ENCODE peak calls at places on chromosomes 6 and 20, in seven cellular contexts. One of them, this sample, is unnamed.

GRCh38 chr6:156461647-156462046 is 315.5 kb upstream of the ARID1B start:
- DNase-seq in hepatocyte: no peak
- DNase-seq in bronchial epithelial cell: no peak
- DNase-seq in CD8-positive, alpha-beta T cell: no peak
- DNase-seq in lung: no peak
- DNase-seq in GM23338: no peak
- DNase-seq in stomach: no peak
- DNase-seq in this sample: no peak

GRCh38 chr20:19699132-19699971 is 58.7 kb upstream of the RIN2 start:
- DNase-seq in GM23338: no peak
- DNase-seq in CD8-positive, alpha-beta T cell: no peak
- DNase-seq in hepatocyte: peak; percentile 22
- DNase-seq in stomach: no peak
- DNase-seq in lung: no peak
- DNase-seq in bronchial epithelial cell: peak; percentile 74
- DNase-seq in this sample: no peak

GRCh38 chr6:144478487-144478886 is 193.4 kb downstream of the UTRN start:
- DNase-seq in CD8-positive, alpha-beta T cell: no peak
- DNase-seq in GM23338: no peak
- DNase-seq in hepatocyte: no peak
- DNase-seq in stomach: no peak
- DNase-seq in bronchial epithelial cell: no peak
- DNase-seq in lung: no peak
- DNase-seq in this sample: peak; percentile 51

GRCh38 chr6:43900560-43901329 is 130.7 kb downstream of the VEGFA start:
- DNase-seq in GM23338: no peak
- DNase-seq in bronchial epithelial cell: no peak
- DNase-seq in lung: no peak
- DNase-seq in CD8-positive, alpha-beta T cell: no peak
- DNase-seq in hepatocyte: no peak
- DNase-seq in stomach: no peak
- DNase-seq in this sample: no peak

GRCh38 chr20:44615169-44615791 is 32.9 kb downstream of the PKIG start:
- DNase-seq in hepatocyte: no peak
- DNase-seq in GM23338: peak; percentile 23
- DNase-seq in stomach: no peak
- DNase-seq in CD8-positive, alpha-beta T cell: no peak
- DNase-seq in lung: no peak
- DNase-seq in bronchial epithelial cell: no peak
- DNase-seq in this sample: no peak

GRCh38 chr6:50962213-50962759 is 143.6 kb downstream of the TFAP2B start:
- DNase-seq in GM23338: no peak
- DNase-seq in stomach: no peak
- DNase-seq in hepatocyte: no peak
- DNase-seq in bronchial epithelial cell: no peak
- DNase-seq in CD8-positive, alpha-beta T cell: no peak
- DNase-seq in lung: no peak
- DNase-seq in this sample: no peak

GRCh38 chr20:38307371-38308046 is 3.6 kb downstream of the BPI start:
- DNase-seq in CD8-positive, alpha-beta T cell: no peak
- DNase-seq in bronchial epithelial cell: peak; percentile 3
- DNase-seq in hepatocyte: no peak
- DNase-seq in lung: no peak
- DNase-seq in GM23338: no peak
- DNase-seq in stomach: no peak
- DNase-seq in this sample: no peak

GRCh38 chr20:47256665-47257236 is 99.7 kb downstream of the ZMYND8 start:
- DNase-seq in GM23338: no peak
- DNase-seq in lung: no peak
- DNase-seq in CD8-positive, alpha-beta T cell: no peak
- DNase-seq in hepatocyte: no peak
- DNase-seq in bronchial epithelial cell: peak; percentile 30
- DNase-seq in stomach: no peak
- DNase-seq in this sample: no peak

GRCh38 chr6:108157234-108157971 is 8.4 kb upstream of the NR2E1 start:
- DNase-seq in GM23338: peak; percentile 70
- DNase-seq in CD8-positive, alpha-beta T cell: no peak
- DNase-seq in lung: no peak
- DNase-seq in stomach: no peak
- DNase-seq in hepatocyte: no peak
- DNase-seq in bronchial epithelial cell: no peak
- DNase-seq in this sample: no peak

GRCh38 chr20:44231713-44232468 is 15.2 kb upstream of the GDAP1L1 start:
- DNase-seq in hepatocyte: no peak
- DNase-seq in stomach: no peak
- DNase-seq in bronchial epithelial cell: no peak
- DNase-seq in lung: no peak
- DNase-seq in CD8-positive, alpha-beta T cell: no peak
- DNase-seq in GM23338: peak; percentile 54
- DNase-seq in this sample: no peak

GRCh38 chr6:145627451-145627850 is 107.9 kb downstream of the EPM2A start:
- DNase-seq in lung: no peak
- DNase-seq in stomach: no peak
- DNase-seq in CD8-positive, alpha-beta T cell: no peak
- DNase-seq in GM23338: peak; percentile 2
- DNase-seq in bronchial epithelial cell: no peak
- DNase-seq in hepatocyte: no peak
- DNase-seq in this sample: no peak

GRCh38 chr6:43432009-43432945 is 4.9 kb downstream of the ABCC10 start:
- DNase-seq in GM23338: no peak
- DNase-seq in hepatocyte: no peak
- DNase-seq in stomach: no peak
- DNase-seq in lung: no peak
- DNase-seq in CD8-positive, alpha-beta T cell: no peak
- DNase-seq in bronchial epithelial cell: no peak
- DNase-seq in this sample: no peak

GRCh38 chr6:104728444-104728843 is 131.3 kb downstream of the HACE1 start:
- DNase-seq in hepatocyte: no peak
- DNase-seq in GM23338: no peak
- DNase-seq in bronchial epithelial cell: no peak
- DNase-seq in lung: no peak
- DNase-seq in stomach: no peak
- DNase-seq in CD8-positive, alpha-beta T cell: no peak
- DNase-seq in this sample: no peak

GRCh38 chr20:21323640-21324039 is 20.5 kb downstream of the XRN2 start:
- DNase-seq in hepatocyte: peak; percentile 19
- DNase-seq in lung: no peak
- DNase-seq in stomach: no peak
- DNase-seq in GM23338: no peak
- DNase-seq in bronchial epithelial cell: peak; percentile 93
- DNase-seq in CD8-positive, alpha-beta T cell: no peak
- DNase-seq in this sample: no peak

GRCh38 chr20:58976095-58976730 is 4.8 kb upstream of the NELFCD start:
- DNase-seq in lung: no peak
- DNase-seq in CD8-positive, alpha-beta T cell: no peak
- DNase-seq in bronchial epithelial cell: peak; percentile 49
- DNase-seq in GM23338: no peak
- DNase-seq in stomach: no peak
- DNase-seq in hepatocyte: no peak
- DNase-seq in this sample: no peak

GRCh38 chr6:8530775-8531435 is 95.6 kb upstream of the SLC35B3 start:
- DNase-seq in CD8-positive, alpha-beta T cell: no peak
- DNase-seq in bronchial epithelial cell: no peak
- DNase-seq in lung: no peak
- DNase-seq in stomach: no peak
- DNase-seq in GM23338: peak; percentile 21
- DNase-seq in hepatocyte: no peak
- DNase-seq in this sample: no peak

GRCh38 chr6:96809119-96809518 is 28.2 kb downstream of the GPR63 start:
- DNase-seq in hepatocyte: peak; percentile 37
- DNase-seq in stomach: no peak
- DNase-seq in GM23338: no peak
- DNase-seq in CD8-positive, alpha-beta T cell: no peak
- DNase-seq in bronchial epithelial cell: peak; percentile 8
- DNase-seq in lung: no peak
- DNase-seq in this sample: no peak

GRCh38 chr6:147043994-147044477 is 160.2 kb upstream of the STXBP5 start:
- DNase-seq in GM23338: no peak
- DNase-seq in bronchial epithelial cell: peak; percentile 71
- DNase-seq in lung: no peak
- DNase-seq in hepatocyte: no peak
- DNase-seq in CD8-positive, alpha-beta T cell: no peak
- DNase-seq in stomach: no peak
- DNase-seq in this sample: no peak

GRCh38 chr6:166241974-166242373 is 66.2 kb downstream of the PRR18 start:
- DNase-seq in CD8-positive, alpha-beta T cell: no peak
- DNase-seq in bronchial epithelial cell: no peak
- DNase-seq in stomach: no peak
- DNase-seq in hepatocyte: no peak
- DNase-seq in GM23338: no peak
- DNase-seq in lung: no peak
- DNase-seq in this sample: no peak

GRCh38 chr20:33068251-33068939 is 11.0 kb upstream of the BPIFB4 start:
- DNase-seq in stomach: no peak
- DNase-seq in GM23338: no peak
- DNase-seq in lung: no peak
- DNase-seq in CD8-positive, alpha-beta T cell: no peak
- DNase-seq in hepatocyte: no peak
- DNase-seq in bronchial epithelial cell: no peak
- DNase-seq in this sample: no peak

GRCh38 chr6:18509871-18510643 is 122.9 kb downstream of the RNF144B start:
- DNase-seq in hepatocyte: no peak
- DNase-seq in CD8-positive, alpha-beta T cell: no peak
- DNase-seq in lung: no peak
- DNase-seq in bronchial epithelial cell: no peak
- DNase-seq in stomach: no peak
- DNase-seq in GM23338: no peak
- DNase-seq in this sample: no peak

GRCh38 chr20:45343445-45343866 is 4.8 kb downstream of the SDC4 start:
- DNase-seq in lung: peak; percentile 69
- DNase-seq in hepatocyte: peak; percentile 76
- DNase-seq in GM23338: no peak
- DNase-seq in stomach: peak; percentile 78
- DNase-seq in bronchial epithelial cell: no peak
- DNase-seq in CD8-positive, alpha-beta T cell: no peak
- DNase-seq in this sample: peak; percentile 90

GRCh38 chr6:11535801-11536230 is 1.7 kb upstream of the TMEM170B start:
- DNase-seq in lung: no peak
- DNase-seq in hepatocyte: peak; percentile 55
- DNase-seq in stomach: peak; percentile 33
- DNase-seq in CD8-positive, alpha-beta T cell: no peak
- DNase-seq in bronchial epithelial cell: peak; percentile 58
- DNase-seq in GM23338: no peak
- DNase-seq in this sample: peak; percentile 59

GRCh38 chr6:36599791-36600209 is 5.6 kb downstream of the SRSF3 start:
- DNase-seq in CD8-positive, alpha-beta T cell: peak; percentile 37
- DNase-seq in GM23338: peak; percentile 78
- DNase-seq in hepatocyte: peak; percentile 40
- DNase-seq in lung: no peak
- DNase-seq in bronchial epithelial cell: peak; percentile 56
- DNase-seq in stomach: peak; percentile 63
- DNase-seq in this sample: no peak
- H3K4me3 ChIP-seq in CD8-positive, alpha-beta T cell: peak overlapping the region; percentile 40
- H3K4me3 ChIP-seq in GM23338: peak overlapping the region; percentile 78
- H3K4me3 ChIP-seq in hepatocyte: peak overlapping the region; percentile 11
- H3K4me3 ChIP-seq in lung: no peak overlapping the region
- H3K4me3 ChIP-seq in bronchial epithelial cell: no peak overlapping the region
- H3K4me3 ChIP-seq in stomach: peak overlapping the region; percentile 21
- H3K4me3 ChIP-seq in this sample: no peak overlapping the region

DNA sequence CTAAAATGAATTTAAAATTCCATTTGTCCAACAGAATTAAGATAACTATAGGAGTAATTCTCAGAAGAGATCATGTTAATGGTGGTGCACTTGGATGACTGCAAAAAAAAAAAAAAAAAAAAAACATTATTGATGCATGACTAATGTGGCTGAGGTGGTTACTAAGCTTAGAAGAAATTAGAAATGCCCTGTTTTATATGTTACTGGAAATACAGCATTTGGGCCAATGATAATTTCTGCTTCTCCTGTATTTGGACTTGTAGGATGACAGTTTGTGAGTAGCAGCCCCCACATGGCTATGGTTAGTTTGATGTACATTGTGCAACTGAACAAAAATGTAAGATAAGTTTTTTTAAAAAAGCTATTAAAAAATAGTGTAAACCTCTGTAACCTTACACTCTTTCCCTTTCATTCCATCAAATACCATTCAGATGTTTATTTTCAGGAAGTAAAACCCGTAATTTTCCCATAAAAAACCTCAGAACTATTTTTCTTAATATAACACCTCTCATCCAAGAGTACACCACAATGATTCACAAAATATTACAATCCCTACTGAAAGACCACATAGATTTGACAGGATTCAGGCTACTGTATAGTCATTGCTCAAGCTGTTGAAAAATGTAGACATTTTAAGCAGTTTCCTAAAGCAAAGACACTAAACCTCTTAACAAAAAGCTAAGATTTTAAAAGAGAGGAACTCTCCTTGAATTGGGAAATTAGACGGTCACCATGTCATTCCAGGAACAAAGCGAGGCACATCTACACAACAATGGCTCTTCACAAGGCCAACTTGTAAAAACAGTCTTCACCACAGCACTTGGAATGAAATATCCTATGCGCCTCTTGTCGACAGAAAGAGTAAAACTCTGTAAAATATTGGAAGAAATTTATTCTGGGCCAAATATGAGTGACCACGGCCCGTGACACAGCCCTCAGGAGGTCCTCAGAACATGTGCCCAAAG is 83.0 kb downstream of the WDR27 start:
- DNase-seq in stomach: no peak
- DNase-seq in hepatocyte: no peak
- DNase-seq in bronchial epithelial cell: peak; percentile 55
- DNase-seq in GM23338: peak; percentile 76
- DNase-seq in CD8-positive, alpha-beta T cell: no peak
- DNase-seq in lung: no peak
- DNase-seq in this sample: no peak
- TF ChIP-seq CTCF in stomach: no peak
- TF ChIP-seq CTCF in hepatocyte: no peak
- TF ChIP-seq CTCF in bronchial epithelial cell: no peak
- TF ChIP-seq CTCF in GM23338: no peak
- TF ChIP-seq CTCF in CD8-positive, alpha-beta T cell: no peak
- TF ChIP-seq CTCF in lung: no peak
- TF ChIP-seq CTCF in this sample: no peak

GRCh38 chr6:28729501-28730402 is 194.0 kb downstream of the TRIM27 start:
- DNase-seq in GM23338: peak; percentile 42
- DNase-seq in CD8-positive, alpha-beta T cell: no peak
- DNase-seq in lung: no peak
- DNase-seq in stomach: no peak
- DNase-seq in hepatocyte: no peak
- DNase-seq in bronchial epithelial cell: no peak
- DNase-seq in this sample: no peak
- H3K4me3 ChIP-seq in GM23338: peak overlapping the region; percentile 81
- H3K4me3 ChIP-seq in CD8-positive, alpha-beta T cell: peak overlapping the region; percentile 58
- H3K4me3 ChIP-seq in lung: no peak overlapping the region
- H3K4me3 ChIP-seq in stomach: no peak overlapping the region
- H3K4me3 ChIP-seq in hepatocyte: no peak overlapping the region
- H3K4me3 ChIP-seq in bronchial epithelial cell: no peak overlapping the region
- H3K4me3 ChIP-seq in this sample: peak overlapping the region; percentile 23

DNA sequence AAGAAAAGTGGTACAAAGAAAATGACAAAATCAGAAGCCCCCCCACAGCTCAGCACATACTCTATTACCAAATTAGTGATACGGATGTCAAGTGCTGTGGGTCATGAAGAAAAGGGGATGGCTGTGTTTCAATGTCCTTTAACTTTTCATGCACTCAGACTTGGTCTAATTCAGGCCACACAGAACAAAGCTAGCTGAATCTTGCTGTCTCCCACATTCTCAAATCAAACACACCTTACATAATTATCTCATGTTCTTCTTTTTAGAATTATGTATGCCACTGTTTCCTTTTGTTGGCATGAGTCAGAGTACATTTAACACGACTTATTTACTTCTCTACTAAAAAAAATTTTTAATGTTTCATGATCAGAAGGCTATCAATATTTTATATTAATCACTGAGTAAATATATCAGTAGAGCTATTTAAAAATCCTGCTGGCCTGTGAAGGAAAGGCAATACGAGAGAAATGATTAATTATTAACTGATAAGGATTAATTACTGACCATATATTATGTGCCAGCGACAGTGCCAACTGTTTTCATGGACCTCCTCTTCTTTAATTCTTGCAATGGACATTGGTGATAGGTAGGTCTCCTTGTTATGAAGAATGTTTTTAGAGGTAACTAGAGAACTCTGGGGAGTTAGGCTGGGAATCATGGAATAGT is 596.5 kb upstream of the AGPAT4 start:
- DNase-seq in GM23338: no peak
- DNase-seq in hepatocyte: no peak
- DNase-seq in CD8-positive, alpha-beta T cell: no peak
- DNase-seq in lung: no peak
- DNase-seq in stomach: no peak
- DNase-seq in bronchial epithelial cell: no peak
- DNase-seq in this sample: no peak
- TF ChIP-seq CTCF in GM23338: no peak
- TF ChIP-seq CTCF in hepatocyte: no peak
- TF ChIP-seq CTCF in CD8-positive, alpha-beta T cell: no peak
- TF ChIP-seq CTCF in lung: no peak
- TF ChIP-seq CTCF in stomach: no peak
- TF ChIP-seq CTCF in bronchial epithelial cell: no peak
- TF ChIP-seq CTCF in this sample: peak; percentile 12

This sample was measured in body of pancreas.